ENCODE peak calls at places on chromosomes 16 and 17, in five cellular contexts. R, K, I, F and C are unnamed samples.

GRCh38 chr16:56911771-56912541 is 20.0 kb upstream of the HERPUD1 start:
- DNase-seq in R (no peak), K (no peak), I (peak; percentile 69), F (no peak), C (no peak)

GRCh38 chr17:49565948-49566491 is 9.7 kb upstream of the NXPH3 start:
- DNase-seq in R (peak; percentile 40), K (no peak), I (no peak), F (no peak), C (peak; percentile 5)

GRCh38 chr16:49542391-49542891 is 168.8 kb downstream of the C16orf78 start:
- DNase-seq in R (peak; percentile 37), K (no peak), I (no peak), F (no peak), C (no peak)

GRCh38 chr16:67504190-67505021 is 21.1 kb upstream of the AGRP start:
- DNase-seq in R (peak; percentile 40), K (no peak), I (peak; percentile 64), F (no peak), C (no peak)

GRCh38 chr16:25941800-25942558 is 250.2 kb downstream of the HS3ST4 start:
- DNase-seq in R (peak; percentile 9), K (no peak), I (no peak), F (no peak), C (no peak)

GRCh38 chr16:27235055-27235937 is 32.0 kb downstream of the KDM8 start:
- DNase-seq in R (peak; percentile 92), K (peak; percentile 16), I (peak; percentile 67), F (peak; percentile 60), C (peak; percentile 93)

GRCh38 chr17:4522661-4523060 is 24.0 kb downstream of the SPNS2 start:
- DNase-seq in R (no peak), K (no peak), I (no peak), F (no peak), C (no peak)

GRCh38 chr17:14301761-14302401 is 1.0 kb downstream of the HS3ST3B1 start:
- DNase-seq in R (peak; percentile 61), K (no peak), I (peak; percentile 54), F (no peak), C (peak; percentile 65)

GRCh38 chr17:49496183-49496865 is 1.2 kb downstream of the NGFR start:
- DNase-seq in R (peak; percentile 25), K (peak; percentile 19), I (peak; percentile 95), F (peak; percentile 56), C (peak; percentile 40)

GRCh38 chr16:62891-63290 is 9.3 kb downstream of the SNRNP25 start:
- DNase-seq in R (no peak), K (no peak), I (no peak), F (no peak), C (no peak)

GRCh38 chr17:2043785-2044184 is 2.0 kb downstream of the OVCA2 start:
- DNase-seq in R (peak; percentile 44), K (no peak), I (no peak), F (no peak), C (peak; percentile 57)

GRCh38 chr16:86661715-86662114 is 83.4 kb downstream of the FOXL1 start:
- DNase-seq in R (peak; percentile 54), K (no peak), I (no peak), F (no peak), C (no peak)

GRCh38 chr17:5941258-5941657 is 128.9 kb upstream of the WSCD1 start:
- DNase-seq in R (no peak), K (no peak), I (no peak), F (no peak), C (no peak)

GRCh38 chr16:90046122-90046970 is 27.1 kb upstream of the DBNDD1 start:
- DNase-seq in R (no peak), K (no peak), I (peak; percentile 11), F (no peak), C (no peak)

GRCh38 chr17:46818319-46818928 is at the start of gene WNT3:
- DNase-seq in R (no peak), K (no peak), I (peak; percentile 85), F (peak; percentile 51), C (no peak)